ENCODE peak calls at places on chromosomes 1 and 21, in eight cellular contexts. One of them, this sample, is unnamed.

GRCh38 chr1:234400773-234401172 is 27.5 kb downstream of the COA6 start:
- DNase-seq in uterus: no peak
- DNase-seq in breast epithelium: no peak
- DNase-seq in tibial nerve: no peak
- DNase-seq in sigmoid colon: no peak
- DNase-seq in lower leg skin: no peak
- DNase-seq in heart left ventricle: no peak
- DNase-seq in H54: no peak
- DNase-seq in this sample: peak

GRCh38 chr1:22776051-22776611 is 65.5 kb downstream of the EPHB2 start:
- DNase-seq in heart left ventricle: no peak
- DNase-seq in lower leg skin: no peak
- DNase-seq in tibial nerve: no peak
- DNase-seq in H54: no peak
- DNase-seq in uterus: no peak
- DNase-seq in breast epithelium: no peak
- DNase-seq in sigmoid colon: no peak
- DNase-seq in this sample: no peak

GRCh38 chr1:23619299-23620188 is 60.2 kb upstream of the ID3 start:
- DNase-seq in uterus: no peak
- DNase-seq in heart left ventricle: no peak
- DNase-seq in H54: no peak
- DNase-seq in tibial nerve: no peak
- DNase-seq in breast epithelium: peak
- DNase-seq in lower leg skin: no peak
- DNase-seq in sigmoid colon: no peak
- DNase-seq in this sample: no peak

GRCh38 chr1:92444351-92444750 is 42.4 kb downstream of the GFI1 start:
- DNase-seq in lower leg skin: no peak
- DNase-seq in sigmoid colon: no peak
- DNase-seq in breast epithelium: no peak
- DNase-seq in H54: no peak
- DNase-seq in tibial nerve: no peak
- DNase-seq in uterus: no peak
- DNase-seq in heart left ventricle: no peak
- DNase-seq in this sample: no peak

GRCh38 chr1:55321947-55322346 is 106.8 kb upstream of the USP24 start:
- DNase-seq in heart left ventricle: no peak
- DNase-seq in H54: no peak
- DNase-seq in sigmoid colon: no peak
- DNase-seq in tibial nerve: no peak
- DNase-seq in lower leg skin: peak
- DNase-seq in uterus: no peak
- DNase-seq in breast epithelium: no peak
- DNase-seq in this sample: no peak

GRCh38 chr1:210790196-210790595 is 343.8 kb downstream of the KCNH1 start:
- DNase-seq in uterus: no peak
- DNase-seq in H54: no peak
- DNase-seq in sigmoid colon: no peak
- DNase-seq in lower leg skin: no peak
- DNase-seq in breast epithelium: no peak
- DNase-seq in heart left ventricle: no peak
- DNase-seq in tibial nerve: no peak
- DNase-seq in this sample: no peak

GRCh38 chr1:228316589-228317387 is 89.8 kb downstream of the TRIM11 start:
- DNase-seq in lower leg skin: peak
- DNase-seq in tibial nerve: no peak
- DNase-seq in H54: no peak
- DNase-seq in sigmoid colon: peak
- DNase-seq in heart left ventricle: peak
- DNase-seq in uterus: no peak
- DNase-seq in breast epithelium: no peak
- DNase-seq in this sample: no peak

GRCh38 chr21:35050348-35051286 is 1.5 kb upstream of the RUNX1 start:
- DNase-seq in H54: peak
- DNase-seq in breast epithelium: no peak
- DNase-seq in tibial nerve: no peak
- DNase-seq in uterus: no peak
- DNase-seq in lower leg skin: no peak
- DNase-seq in sigmoid colon: peak
- DNase-seq in heart left ventricle: no peak
- DNase-seq in this sample: peak

GRCh38 chr1:200483491-200484143 is 73.8 kb upstream of the ZNF281 start:
- DNase-seq in tibial nerve: peak
- DNase-seq in sigmoid colon: no peak
- DNase-seq in breast epithelium: no peak
- DNase-seq in uterus: peak
- DNase-seq in H54: peak
- DNase-seq in heart left ventricle: no peak
- DNase-seq in lower leg skin: no peak
- DNase-seq in this sample: peak

GRCh38 chr1:34844252-34844634 is 15.3 kb downstream of the SMIM12 start:
- DNase-seq in sigmoid colon: no peak
- DNase-seq in lower leg skin: peak
- DNase-seq in breast epithelium: no peak
- DNase-seq in uterus: no peak
- DNase-seq in heart left ventricle: no peak
- DNase-seq in H54: no peak
- DNase-seq in tibial nerve: no peak
- DNase-seq in this sample: no peak

DNA sequence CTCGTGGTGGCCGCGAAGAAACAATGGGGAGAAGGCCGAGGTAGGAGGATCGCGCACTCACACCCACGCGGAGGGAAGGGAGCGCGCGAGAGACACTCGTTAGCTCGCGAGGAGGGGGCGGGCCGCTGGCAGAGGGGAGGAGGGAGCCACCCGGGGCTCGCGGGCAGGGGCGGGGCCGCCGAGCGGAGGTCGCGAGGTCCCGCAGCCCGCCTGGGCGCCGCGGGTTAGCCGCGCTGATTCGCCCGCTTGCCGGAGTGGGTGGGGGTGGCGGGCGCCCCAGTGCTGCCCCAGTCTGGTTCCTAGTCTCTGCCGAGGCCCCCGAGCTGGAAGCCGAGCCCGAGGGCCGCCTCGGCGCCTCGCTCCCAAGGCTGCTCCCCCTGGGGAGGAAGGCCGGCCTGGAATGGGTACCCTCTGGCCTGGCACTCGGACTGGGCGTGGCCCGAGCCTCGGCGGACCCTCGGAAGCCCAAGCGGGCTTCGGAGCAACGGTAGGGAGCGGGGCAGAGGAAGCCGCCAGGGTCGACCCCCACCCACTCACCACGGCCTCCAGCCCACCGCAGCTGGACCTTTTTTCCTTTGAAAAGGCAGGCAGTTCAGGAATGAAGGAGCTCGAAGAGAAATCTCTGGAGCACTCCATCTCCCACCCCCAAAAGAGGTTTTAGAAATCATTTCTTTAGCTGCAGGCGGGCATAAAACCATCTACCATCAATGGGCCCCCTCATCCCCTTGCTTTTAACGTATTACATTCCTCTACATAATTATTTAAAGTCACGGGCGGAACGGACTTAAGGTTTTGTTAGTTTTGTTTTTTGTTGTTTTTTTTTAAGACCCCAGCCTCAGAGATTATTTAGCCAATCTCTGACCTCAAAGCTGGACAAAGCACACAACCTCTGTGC is 727 bp upstream of the TUT4 start:
- DNase-seq in uterus: peak
- DNase-seq in heart left ventricle: peak
- DNase-seq in lower leg skin: peak
- DNase-seq in H54: peak
- DNase-seq in tibial nerve: peak
- DNase-seq in sigmoid colon: peak
- DNase-seq in breast epithelium: peak
- DNase-seq in this sample: peak
- TF ChIP-seq POLR2A in uterus: peak
- TF ChIP-seq POLR2A in heart left ventricle: peak
- TF ChIP-seq POLR2A in lower leg skin: no peak
- TF ChIP-seq POLR2A in H54: peak
- TF ChIP-seq POLR2A in tibial nerve: peak
- TF ChIP-seq POLR2A in sigmoid colon: no peak
- TF ChIP-seq POLR2A in breast epithelium: no peak
- TF ChIP-seq POLR2A in this sample: no peak

GRCh38 chr1:62138029-62138428 is 56.6 kb upstream of the L1TD1 start:
- DNase-seq in breast epithelium: no peak
- DNase-seq in heart left ventricle: no peak
- DNase-seq in sigmoid colon: no peak
- DNase-seq in tibial nerve: no peak
- DNase-seq in H54: no peak
- DNase-seq in lower leg skin: no peak
- DNase-seq in uterus: no peak
- DNase-seq in this sample: no peak

GRCh38 chr1:62139410-62139809 is 55.2 kb upstream of the L1TD1 start:
- DNase-seq in heart left ventricle: no peak
- DNase-seq in tibial nerve: no peak
- DNase-seq in H54: no peak
- DNase-seq in uterus: no peak
- DNase-seq in sigmoid colon: no peak
- DNase-seq in lower leg skin: no peak
- DNase-seq in breast epithelium: no peak
- DNase-seq in this sample: no peak

GRCh38 chr1:62144238-62144831 is 50.3 kb upstream of the L1TD1 start:
- DNase-seq in H54: peak
- DNase-seq in lower leg skin: peak
- DNase-seq in heart left ventricle: no peak
- DNase-seq in breast epithelium: no peak
- DNase-seq in uterus: no peak
- DNase-seq in tibial nerve: no peak
- DNase-seq in sigmoid colon: no peak
- DNase-seq in this sample: peak

GRCh38 chr1:62140666-62141065 is 54.0 kb upstream of the L1TD1 start:
- DNase-seq in tibial nerve: no peak
- DNase-seq in breast epithelium: no peak
- DNase-seq in heart left ventricle: no peak
- DNase-seq in uterus: no peak
- DNase-seq in H54: no peak
- DNase-seq in lower leg skin: no peak
- DNase-seq in sigmoid colon: no peak
- DNase-seq in this sample: no peak

DNA sequence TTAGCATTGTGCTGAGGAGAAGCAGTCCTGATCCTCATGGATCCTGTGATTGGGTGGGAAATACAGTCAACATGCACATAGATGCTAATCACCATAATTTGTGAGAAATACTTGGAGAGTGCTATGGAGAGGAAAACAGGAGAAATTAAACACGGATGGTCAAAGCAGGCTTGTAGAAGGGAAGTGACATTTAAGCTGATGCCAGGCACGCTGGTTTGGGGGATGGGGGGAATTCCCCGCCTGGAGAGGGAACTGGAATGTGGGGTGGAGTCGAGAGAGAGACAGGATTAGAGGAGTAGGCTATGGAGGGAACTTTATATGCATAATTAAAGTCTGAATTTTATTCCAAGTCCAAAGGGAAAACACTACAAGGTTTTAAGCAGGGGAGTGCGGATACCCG is 52.1 kb upstream of the L1TD1 start:
- DNase-seq in lower leg skin: no peak
- DNase-seq in uterus: no peak
- DNase-seq in H54: no peak
- DNase-seq in breast epithelium: no peak
- DNase-seq in tibial nerve: no peak
- DNase-seq in heart left ventricle: peak
- DNase-seq in sigmoid colon: no peak
- DNase-seq in this sample: no peak
- TF ChIP-seq POLR2A in lower leg skin: no peak
- TF ChIP-seq POLR2A in uterus: no peak
- TF ChIP-seq POLR2A in H54: no peak
- TF ChIP-seq POLR2A in breast epithelium: no peak
- TF ChIP-seq POLR2A in tibial nerve: no peak
- TF ChIP-seq POLR2A in heart left ventricle: no peak
- TF ChIP-seq POLR2A in sigmoid colon: no peak
- TF ChIP-seq POLR2A in this sample: no peak

DNA sequence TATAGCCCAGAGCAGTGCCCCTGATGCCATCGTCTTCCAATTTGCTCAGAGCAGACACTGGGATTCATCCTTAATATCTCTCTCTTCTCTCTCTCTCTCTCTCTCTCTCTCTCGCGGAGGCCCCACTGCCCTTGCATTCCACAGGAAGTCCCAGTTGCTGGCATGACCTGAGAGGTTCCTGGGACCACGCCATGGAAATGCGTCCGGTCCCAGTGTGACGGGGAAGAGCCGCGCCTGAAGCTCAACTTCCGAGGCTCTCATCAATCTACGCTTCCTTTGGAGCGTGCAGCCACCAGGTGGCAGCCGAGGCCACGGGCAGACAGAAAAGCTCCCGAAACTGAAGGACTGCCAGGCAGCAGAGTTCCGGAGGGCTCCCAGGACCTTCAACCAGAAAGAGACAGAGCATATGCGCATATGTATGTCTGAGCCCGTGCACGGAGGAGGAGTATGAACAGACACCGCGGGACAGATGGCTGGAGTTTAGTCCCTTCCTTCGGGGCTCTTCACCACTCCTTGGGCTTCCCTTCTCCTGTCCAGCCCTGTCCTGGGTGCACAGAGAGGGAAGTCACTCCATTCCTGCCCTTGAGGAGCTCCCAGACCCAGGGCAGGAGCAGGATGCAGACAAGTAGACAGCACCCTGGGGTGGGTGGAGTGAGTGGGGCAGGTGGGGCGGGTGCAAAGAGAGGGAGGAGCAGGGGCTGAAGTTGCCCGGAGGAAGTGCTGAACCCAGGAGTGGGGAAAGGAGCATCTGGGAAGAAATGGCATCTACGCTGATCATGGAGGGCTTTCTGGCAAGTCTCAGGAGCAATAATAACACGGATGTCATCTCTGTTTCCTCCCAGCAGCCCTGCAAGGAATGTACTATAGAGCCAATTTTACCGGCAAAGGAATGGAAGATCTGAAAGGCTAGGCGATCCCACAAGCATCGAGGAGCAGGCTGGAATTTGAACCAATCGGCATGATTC is 10.5 kb downstream of the PDZK1IP1 start:
- DNase-seq in heart left ventricle: peak
- DNase-seq in tibial nerve: peak
- DNase-seq in sigmoid colon: peak
- DNase-seq in uterus: peak
- DNase-seq in lower leg skin: peak
- DNase-seq in H54: peak
- DNase-seq in breast epithelium: peak
- DNase-seq in this sample: peak
- TF ChIP-seq POLR2A in heart left ventricle: peak
- TF ChIP-seq POLR2A in tibial nerve: no peak
- TF ChIP-seq POLR2A in sigmoid colon: no peak
- TF ChIP-seq POLR2A in uterus: no peak
- TF ChIP-seq POLR2A in lower leg skin: no peak
- TF ChIP-seq POLR2A in H54: no peak
- TF ChIP-seq POLR2A in breast epithelium: no peak
- TF ChIP-seq POLR2A in this sample: peak

DNA sequence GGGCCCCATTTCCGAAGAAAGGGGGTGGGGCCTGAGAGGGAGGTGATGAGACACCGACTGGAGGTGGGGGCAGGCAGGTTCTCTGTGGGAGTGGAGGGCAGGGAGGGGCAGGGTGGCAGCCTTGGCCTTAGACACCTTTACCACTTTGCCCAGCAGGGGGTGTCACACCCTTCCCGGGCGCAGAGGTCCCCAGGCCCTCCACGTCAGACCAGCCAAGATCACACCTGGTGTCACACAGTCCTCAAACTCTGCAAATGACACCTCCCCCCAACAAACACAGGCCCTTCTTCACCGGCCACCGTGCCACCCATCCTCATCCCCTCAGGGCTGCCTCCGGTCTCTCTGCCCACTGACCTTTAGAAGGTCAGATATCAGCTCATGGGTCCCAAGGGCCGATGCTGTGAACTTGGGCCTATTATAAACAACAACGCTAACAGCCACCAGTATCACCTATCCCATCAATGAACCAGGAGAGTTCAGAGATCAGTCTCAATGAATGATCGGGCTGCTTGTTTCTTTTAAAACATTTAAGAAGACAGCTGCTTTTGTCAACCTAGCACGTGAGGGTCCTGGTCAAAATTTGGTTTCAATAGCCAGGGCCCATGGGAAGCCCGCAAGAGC is 103.9 kb downstream of the CASZ1 start:
- DNase-seq in heart left ventricle: no peak
- DNase-seq in breast epithelium: peak
- DNase-seq in lower leg skin: peak
- DNase-seq in sigmoid colon: no peak
- DNase-seq in uterus: no peak
- DNase-seq in H54: no peak
- DNase-seq in tibial nerve: no peak
- DNase-seq in this sample: peak
- TF ChIP-seq POLR2A in heart left ventricle: no peak
- TF ChIP-seq POLR2A in breast epithelium: no peak
- TF ChIP-seq POLR2A in lower leg skin: no peak
- TF ChIP-seq POLR2A in sigmoid colon: no peak
- TF ChIP-seq POLR2A in uterus: no peak
- TF ChIP-seq POLR2A in H54: no peak
- TF ChIP-seq POLR2A in tibial nerve: no peak
- TF ChIP-seq POLR2A in this sample: no peak

This sample was measured in erythroblast.